ENCODE peak calls at places on chromosomes 7 and 10, in seven cellular contexts. I, Y, F, Q, A, E and C are unnamed samples.

GRCh38 chr10:114342976-114343375 is 61.3 kb downstream of the AFAP1L2 start:
- DNase-seq in I (no peak), Y (no peak), F (no peak), Q (no peak), A (no peak), E (no peak), C (no peak)

GRCh38 chr7:27793780-27794179 is 53.8 kb downstream of the TAX1BP1 start:
- DNase-seq in I (no peak), Y (no peak), F (no peak), Q (peak), A (no peak), E (no peak), C (no peak)

GRCh38 chr10:103062854-103063642 is 130.0 kb downstream of the NT5C2 start:
- DNase-seq in I (no peak), Y (no peak), F (no peak), Q (no peak), A (no peak), E (no peak), C (peak)

GRCh38 chr10:132283604-132284382 is 24.0 kb downstream of the STK32C start:
- DNase-seq in I (no peak), Y (no peak), F (no peak), Q (no peak), A (no peak), E (no peak), C (no peak)

GRCh38 chr10:21199501-21199900 is 302.4 kb upstream of the NEBL start:
- DNase-seq in I (no peak), Y (no peak), F (no peak), Q (no peak), A (no peak), E (no peak), C (no peak)

GRCh38 chr7:122884186-122884585 is 2.1 kb downstream of the CADPS2 start:
- DNase-seq in I (no peak), Y (no peak), F (no peak), Q (no peak), A (no peak), E (no peak), C (no peak)

GRCh38 chr7:48251766-48252165 is 80.5 kb downstream of the ABCA13 start:
- DNase-seq in I (no peak), Y (no peak), F (no peak), Q (peak), A (no peak), E (no peak), C (no peak)

GRCh38 chr7:81665236-81665635 is 104.6 kb downstream of the HGF start:
- DNase-seq in I (no peak), Y (no peak), F (no peak), Q (no peak), A (no peak), E (no peak), C (no peak)

GRCh38 chr10:52483587-52483986 is 169.5 kb downstream of the DKK1 start:
- DNase-seq in I (no peak), Y (no peak), F (no peak), Q (no peak), A (no peak), E (no peak), C (no peak)

GRCh38 chr7:101857358-101857794 is 40.0 kb downstream of the CUX1 start:
- DNase-seq in I (no peak), Y (no peak), F (no peak), Q (no peak), A (no peak), E (no peak), C (no peak)

GRCh38 chr7:130148561-130148960 is 56.6 kb downstream of the TMEM209 start:
- DNase-seq in I (no peak), Y (no peak), F (no peak), Q (peak), A (peak), E (no peak), C (no peak)

GRCh38 chr10:128633864-128634541 is 507.8 kb upstream of the MKI67 start:
- DNase-seq in I (no peak), Y (no peak), F (no peak), Q (no peak), A (no peak), E (no peak), C (no peak)

GRCh38 chr7:101865031-101865824 is 47.8 kb downstream of the CUX1 start:
- DNase-seq in I (no peak), Y (no peak), F (no peak), Q (no peak), A (no peak), E (no peak), C (no peak)

GRCh38 chr7:43135129-43135528 is 22.7 kb downstream of the HECW1 start:
- DNase-seq in I (no peak), Y (no peak), F (peak), Q (no peak), A (no peak), E (no peak), C (no peak)

GRCh38 chr10:60497364-60497763 is 107.7 kb upstream of the ANK3 start:
- DNase-seq in I (no peak), Y (no peak), F (no peak), Q (no peak), A (no peak), E (no peak), C (no peak)

GRCh38 chr7:8176370-8177081 is 85.4 kb downstream of the ICA1 start:
- DNase-seq in I (no peak), Y (no peak), F (no peak), Q (no peak), A (no peak), E (no peak), C (no peak)

GRCh38 chr7:7524121-7524520 is 11.6 kb downstream of the COL28A1 start:
- DNase-seq in I (no peak), Y (no peak), F (no peak), Q (no peak), A (peak), E (no peak), C (no peak)

GRCh38 chr7:27180431-27181175 is 4.4 kb downstream of the HOXA11 start:
- DNase-seq in I (no peak), Y (peak), F (no peak), Q (no peak), A (no peak), E (no peak), C (no peak)

GRCh38 chr10:24120651-24121050 is 88.3 kb upstream of the KIAA1217 start:
- DNase-seq in I (no peak), Y (no peak), F (no peak), Q (no peak), A (no peak), E (no peak), C (no peak)

GRCh38 chr7:146321301-146321700 is 204.7 kb downstream of the CNTNAP2 start:
- DNase-seq in I (no peak), Y (no peak), F (no peak), Q (no peak), A (no peak), E (no peak), C (no peak)

GRCh38 chr7:2802504-2803341 is 41.4 kb downstream of the GNA12 start:
- DNase-seq in I (no peak), Y (no peak), F (no peak), Q (peak), A (peak), E (peak), C (no peak)

GRCh38 chr7:47591655-47592572 is 10.0 kb upstream of the TNS3 start:
- DNase-seq in I (no peak), Y (no peak), F (no peak), Q (peak), A (peak), E (no peak), C (no peak)

GRCh38 chr7:42493436-42494198 is 256.6 kb upstream of the GLI3 start:
- DNase-seq in I (peak), Y (peak), F (peak), Q (peak), A (peak), E (peak), C (peak)

GRCh38 chr10:100878291-100878910 is 34.4 kb upstream of the SLF2 start:
- DNase-seq in I (peak), Y (no peak), F (no peak), Q (peak), A (peak), E (peak), C (no peak)

GRCh38 chr10:31886885-31887284 is 41.7 kb downstream of the ARHGAP12 start:
- DNase-seq in I (no peak), Y (no peak), F (no peak), Q (peak), A (no peak), E (no peak), C (no peak)

GRCh38 chr7:142414915-142415314 is 157.1 kb upstream of the PRSS58 start:
- DNase-seq in I (no peak), Y (no peak), F (no peak), Q (no peak), A (no peak), E (no peak), C (no peak)

GRCh38 chr10:48455392-48456151 is 149.1 kb downstream of the MAPK8 start:
- DNase-seq in I (no peak), Y (no peak), F (no peak), Q (no peak), A (no peak), E (no peak), C (no peak)

GRCh38 chr7:139562972-139563565 is 39.6 kb downstream of the CLEC2L start:
- DNase-seq in I (no peak), Y (no peak), F (no peak), Q (no peak), A (no peak), E (no peak), C (peak)

GRCh38 chr7:139560678-139561077 is 37.2 kb downstream of the CLEC2L start:
- DNase-seq in I (no peak), Y (no peak), F (no peak), Q (no peak), A (no peak), E (no peak), C (no peak)

GRCh38 chr7:139560199-139560598 is 36.7 kb downstream of the CLEC2L start:
- DNase-seq in I (no peak), Y (no peak), F (no peak), Q (no peak), A (no peak), E (no peak), C (no peak)

GRCh38 chr7:139563856-139564255 is 40.4 kb downstream of the CLEC2L start:
- DNase-seq in I (no peak), Y (no peak), F (no peak), Q (no peak), A (no peak), E (no peak), C (peak)

GRCh38 chr7:139562491-139562890 is 39.0 kb downstream of the CLEC2L start:
- DNase-seq in I (no peak), Y (no peak), F (no peak), Q (no peak), A (no peak), E (no peak), C (no peak)
- TF ChIP-seq CTCF in I (no peak), Y (no peak), F (no peak), Q (no peak), A (no peak), E (no peak), C (no peak)

GRCh38 chr10:122526892-122527291 is 33.7 kb upstream of the DMBT1 start:
- DNase-seq in I (no peak), Y (no peak), F (no peak), Q (no peak), A (no peak), E (no peak), C (no peak)

GRCh38 chr10:122521011-122521410 is 39.5 kb upstream of the DMBT1 start:
- DNase-seq in I (no peak), Y (no peak), F (no peak), Q (no peak), A (no peak), E (no peak), C (no peak)

GRCh38 chr10:122530177-122530576 is 30.4 kb upstream of the DMBT1 start:
- DNase-seq in I (no peak), Y (no peak), F (no peak), Q (no peak), A (no peak), E (no peak), C (no peak)

GRCh38 chr10:122524811-122525210 is 35.7 kb upstream of the DMBT1 start:
- DNase-seq in I (no peak), Y (no peak), F (no peak), Q (no peak), A (no peak), E (no peak), C (no peak)

GRCh38 chr10:122525788-122526187 is 34.8 kb upstream of the DMBT1 start:
- DNase-seq in I (no peak), Y (no peak), F (no peak), Q (no peak), A (no peak), E (no peak), C (no peak)
- TF ChIP-seq CTCF in I (peak), Y (no peak), F (peak), Q (peak), A (peak), E (no peak), C (no peak)

DNA sequence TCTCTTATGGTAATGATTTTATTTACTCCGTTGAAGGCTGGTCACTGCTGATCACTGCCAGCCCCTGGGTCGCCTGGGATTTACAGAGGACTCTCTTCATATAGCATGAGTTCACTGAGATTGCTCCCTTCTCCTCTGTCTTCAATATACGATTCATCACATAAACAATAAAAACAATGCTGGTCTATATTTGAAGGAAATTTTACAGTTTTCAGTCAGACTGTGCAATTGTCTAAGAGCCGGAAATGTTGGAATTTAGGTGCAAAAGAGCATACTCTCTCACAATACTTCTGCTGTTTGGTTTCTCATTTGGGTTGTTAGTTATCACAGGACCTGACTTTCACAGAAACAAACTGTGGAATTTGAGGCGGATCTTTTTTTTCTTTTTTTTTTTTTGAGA is 148.6 kb downstream of the FAM107B start:
- DNase-seq in I (no peak), Y (no peak), F (no peak), Q (no peak), A (no peak), E (no peak), C (no peak)
- TF ChIP-seq CTCF in I (no peak), Y (no peak), F (no peak), Q (no peak), A (no peak), E (no peak), C (no peak)

GRCh38 chr7:38629621-38630020 is 1.6 kb downstream of the AMPH start:
- DNase-seq in I (no peak), Y (no peak), F (no peak), Q (peak), A (peak), E (no peak), C (no peak)
- TF ChIP-seq CTCF in I (no peak), Y (no peak), F (no peak), Q (no peak), A (no peak), E (no peak), C (no peak)

GRCh38 chr7:67466109-67466508 is 469.5 kb downstream of the TYW1 start:
- DNase-seq in I (no peak), Y (no peak), F (no peak), Q (no peak), A (no peak), E (no peak), C (no peak)
- TF ChIP-seq CTCF in I (no peak), Y (no peak), F (no peak), Q (no peak), A (no peak), E (no peak), C (no peak)

GRCh38 chr10:27792191-27792590 is 46.6 kb upstream of the MKX start:
- DNase-seq in I (no peak), Y (no peak), F (no peak), Q (peak), A (peak), E (peak), C (no peak)

GRCh38 chr10:27799046-27799445 is 53.4 kb upstream of the MKX start:
- DNase-seq in I (no peak), Y (no peak), F (no peak), Q (no peak), A (no peak), E (no peak), C (no peak)

DNA sequence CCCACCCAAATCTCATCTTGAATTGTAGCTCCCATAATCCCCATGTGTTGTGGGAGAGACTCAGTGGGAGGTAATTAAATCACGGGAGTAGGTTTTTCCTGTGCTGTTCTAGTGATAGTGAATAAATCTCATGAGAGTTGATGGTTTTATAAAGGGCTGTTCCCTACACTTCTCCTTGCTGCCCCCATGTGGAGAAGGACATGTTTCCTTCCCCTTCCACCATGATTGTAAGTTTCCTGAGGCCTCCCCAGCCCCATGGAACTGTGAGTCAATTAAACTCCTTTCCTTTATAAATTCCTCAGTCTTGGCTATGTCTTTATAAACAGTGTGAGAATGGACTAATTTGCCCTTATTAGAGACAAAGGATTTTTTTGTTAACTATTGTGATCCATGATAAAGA is 48.5 kb upstream of the MKX start:
- DNase-seq in I (no peak), Y (no peak), F (no peak), Q (peak), A (peak), E (no peak), C (no peak)
- TF ChIP-seq CTCF in I (peak), Y (no peak), F (peak), Q (peak), A (peak), E (peak), C (no peak)